ENCODE peak calls at places on chromosomes 2 and 18, in five cellular contexts. F is nephron progenitor cell; C is CD4-positive, alpha-beta T cell; I is fibroblast of mammary gland; O is cardiac fibroblast. Z is an unnamed sample.

GRCh38 chr2:120958623-120959366 is 223.1 kb downstream of the GLI2 start:
- DNase-seq in F (peak), C (no peak), I (no peak), O (peak), Z (no peak)

GRCh38 chr18:48072428-48073204 is 142.2 kb upstream of the SMAD2 start:
- DNase-seq in F (no peak), C (no peak), I (peak), O (no peak), Z (no peak)

GRCh38 chr2:63506350-63506749 is 81.9 kb downstream of the WDPCP start:
- DNase-seq in F (no peak), C (no peak), I (no peak), O (no peak), Z (no peak)

GRCh38 chr2:9950521-9951271 is 797 bp upstream of the GRHL1 start:
- DNase-seq in F (peak), C (no peak), I (no peak), O (no peak), Z (no peak)

GRCh38 chr18:25834061-25834460 is 256.4 kb downstream of the SS18 start:
- DNase-seq in F (no peak), C (no peak), I (no peak), O (no peak), Z (no peak)

GRCh38 chr2:3982160-3982559 is 278.8 kb downstream of the DCDC2C start:
- DNase-seq in F (no peak), C (no peak), I (no peak), O (no peak), Z (no peak)

GRCh38 chr2:55482186-55482945 is 37.2 kb upstream of the CFAP36 start:
- DNase-seq in F (no peak), C (no peak), I (peak), O (peak), Z (no peak)

GRCh38 chr2:42794271-42795046 is 2.1 kb upstream of the HAAO start:
- DNase-seq in F (peak), C (no peak), I (peak), O (peak), Z (no peak)

GRCh38 chr2:169656164-169656563 is 38.0 kb downstream of the CFAP210 start:
- DNase-seq in F (no peak), C (no peak), I (no peak), O (no peak), Z (no peak)

GRCh38 chr2:78431241-78431640 is 594.3 kb upstream of the REG3G start:
- DNase-seq in F (no peak), C (no peak), I (no peak), O (no peak), Z (no peak)

GRCh38 chr18:48153641-48154481 is 223.4 kb upstream of the SMAD2 start:
- DNase-seq in F (no peak), C (no peak), I (peak), O (peak), Z (no peak)

GRCh38 chr2:84971799-84972790 is 1.1 kb downstream of the KCMF1 start:
- DNase-seq in F (peak), C (peak), I (peak), O (peak), Z (peak)

DNA sequence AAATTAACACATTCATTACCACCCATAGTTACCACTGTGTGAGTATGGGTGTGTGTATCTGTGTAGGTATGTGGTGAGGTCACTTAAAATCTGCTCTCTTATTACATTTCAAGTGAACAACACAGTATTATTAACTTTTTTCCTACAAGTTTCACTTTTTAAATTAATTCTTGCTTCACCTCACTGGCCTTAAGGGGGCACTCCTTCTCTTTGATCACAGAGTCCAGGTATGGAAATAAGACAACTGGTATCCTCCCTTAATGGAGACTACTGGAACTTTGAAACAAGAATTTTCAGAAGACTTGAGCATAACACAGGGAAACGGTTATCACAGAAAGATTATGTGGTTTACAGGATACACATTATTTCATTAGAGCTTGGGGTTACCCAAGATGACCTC is 255.8 kb downstream of the ASXL3 start:
- DNase-seq in F (no peak), C (no peak), I (no peak), O (peak), Z (no peak)
- TF ChIP-seq CTCF in F (no peak), C (no peak), I (peak), O (peak), Z (no peak)

GRCh38 chr2:41381701-41382100 is 666.1 kb upstream of the PKDCC start:
- DNase-seq in F (no peak), C (no peak), I (no peak), O (no peak), Z (no peak)
- TF ChIP-seq CTCF in F (no peak), C (no peak), I (no peak), O (no peak), Z (no peak)

DNA sequence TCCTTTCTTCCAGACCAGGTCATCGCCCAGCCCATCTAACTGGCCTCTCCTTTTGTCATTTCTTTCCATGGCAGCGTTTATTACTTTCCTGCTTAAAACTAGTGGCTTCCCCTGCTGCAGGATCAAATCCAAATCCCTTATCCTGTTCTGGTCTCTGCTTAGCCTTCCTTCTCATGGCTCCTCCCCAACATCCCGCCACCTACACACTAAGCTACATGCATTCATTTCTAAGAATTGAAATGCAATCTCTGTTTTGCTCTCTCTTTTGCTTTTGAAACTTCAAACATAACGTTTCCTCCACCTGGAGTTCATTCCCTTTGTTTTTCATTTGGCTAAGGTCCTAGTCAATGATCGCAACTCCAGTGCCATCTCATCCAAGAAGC is 18.0 kb upstream of the DPP4 start:
- DNase-seq in F (no peak), C (no peak), I (peak), O (no peak), Z (no peak)
- TF ChIP-seq CTCF in F (no peak), C (peak), I (no peak), O (no peak), Z (no peak)

GRCh38 chr18:76429262-76430126 is 65.5 kb downstream of the ZNF516 start:
- DNase-seq in F (no peak), C (no peak), I (peak), O (no peak), Z (no peak)
- TF ChIP-seq CTCF in F (no peak), C (no peak), I (no peak), O (no peak), Z (no peak)

GRCh38 chr2:231394201-231395141 is 1.0 kb upstream of the B3GNT7 start:
- DNase-seq in F (no peak), C (no peak), I (no peak), O (no peak), Z (peak)
- TF ChIP-seq CTCF in F (no peak), C (no peak), I (no peak), O (peak), Z (no peak)

Z was measured in activated B cell treated with CpG ODN at 0.5 μM for 24 hours.